ENCODE peak calls at places on chromosomes 16 and 17, in ten cellular contexts. A, V, N, E, F, Y, T, P, K and H are unnamed samples.

GRCh38 chr16:3909791-3910583 is 29.5 kb upstream of the CREBBP start:
- DNase-seq in Y (no peak), N (no peak), E (no peak), T (no peak), K (no peak), F (peak; percentile 75), A (no peak), V (no peak), P (no peak), H (no peak)

GRCh38 chr17:65290041-65290440 is 152.9 kb downstream of the RGS9 start:
- DNase-seq in T (no peak), A (no peak), V (no peak), P (no peak), Y (no peak), E (no peak), F (peak; percentile 4), N (no peak), K (no peak), H (no peak)

GRCh38 chr17:56884483-56885144 is 29.2 kb downstream of the TRIM25 start:
- DNase-seq in T (no peak), E (no peak), N (no peak), A (no peak), K (no peak), F (peak; percentile 80), P (no peak), V (no peak), Y (no peak), H (no peak)

GRCh38 chr17:69761767-69762321 is 313.2 kb upstream of the KCNJ16 start:
- DNase-seq in E (no peak), K (no peak), P (no peak), F (no peak), T (peak; percentile 96), Y (no peak), A (no peak), N (no peak), V (peak; percentile 88), H (no peak)

GRCh38 chr17:13646969-13647368 is 45.2 kb upstream of the HS3ST3A1 start:
- DNase-seq in K (no peak), F (no peak), Y (no peak), P (no peak), N (no peak), E (no peak), T (no peak), V (no peak), A (no peak), H (no peak)

GRCh38 chr17:32497431-32498205 is 10.8 kb downstream of the CDK5R1 start:
- DNase-seq in E (no peak), N (no peak), A (no peak), K (no peak), Y (no peak), P (no peak), F (peak; percentile 76), V (no peak), T (no peak), H (no peak)

GRCh38 chr17:82023447-82024241 is 539 bp downstream of the LRRC45 start:
- DNase-seq in N (no peak), V (no peak), P (no peak), A (peak; percentile 46), K (no peak), Y (no peak), T (no peak), F (no peak), E (peak; percentile 28), H (peak; percentile 29)

GRCh38 chr17:33202796-33203195 is 90.3 kb downstream of the ASIC2 start:
- DNase-seq in E (no peak), V (no peak), A (no peak), K (no peak), Y (no peak), T (no peak), N (no peak), F (peak; percentile 56), P (no peak), H (no peak)

GRCh38 chr16:52569701-52570100 is 22.8 kb upstream of the TOX3 start:
- DNase-seq in Y (no peak), F (no peak), E (no peak), K (no peak), A (no peak), V (no peak), T (no peak), N (no peak), P (no peak), H (no peak)

GRCh38 chr17:17511971-17512858 is 16.0 kb upstream of the RASD1 start:
- DNase-seq in T (peak; percentile 93), V (peak; percentile 67), Y (no peak), A (no peak), N (no peak), P (no peak), F (no peak), K (no peak), E (no peak), H (no peak)

GRCh38 chr17:2704890-2705248 is 6.7 kb downstream of the CLUH start:
- DNase-seq in N (no peak), P (no peak), K (no peak), T (no peak), F (no peak), A (no peak), V (no peak), Y (no peak), E (no peak), H (no peak)

GRCh38 chr17:13395872-13396271 is 205.9 kb downstream of the HS3ST3A1 start:
- DNase-seq in T (peak; percentile 67), N (no peak), F (no peak), K (no peak), E (no peak), P (no peak), Y (no peak), V (peak; percentile 35), A (no peak), H (no peak)

GRCh38 chr16:84730406-84731106 is 30.8 kb downstream of the USP10 start:
- DNase-seq in N (no peak), E (peak; percentile 25), V (peak; percentile 67), F (no peak), P (peak; percentile 77), K (no peak), T (peak; percentile 97), A (peak; percentile 30), Y (no peak), H (peak; percentile 81)

GRCh38 chr16:83420206-83420760 is 387.5 kb upstream of the HSBP1 start:
- DNase-seq in P (no peak), E (no peak), T (peak; percentile 63), K (no peak), F (no peak), A (no peak), N (no peak), Y (no peak), V (no peak), H (no peak)

GRCh38 chr17:80476877-80477646 is 655 bp upstream of the NPTX1 start:
- DNase-seq in V (no peak), A (no peak), N (no peak), K (no peak), F (no peak), Y (no peak), P (no peak), E (no peak), T (no peak), H (no peak)